ENCODE peak calls at places on chromosome 11, in ten cellular contexts. T is fibroblast of villous mesenchyme, C is stomach, V is SK-N-SH, M is epithelial cell of esophagus, U is A549, W is HFF-Myc, Q is astrocyte of the cerebellum, O is lower lobe of right lung, R is AG04449. X is an unnamed sample.

GRCh38 chr11:11107081-11107480 is 246.0 kb downstream of the CSNK2A3 start:
- DNase-seq in T (no peak), C (no peak), V (no peak), M (peak), U (no peak), W (no peak), Q (no peak), O (no peak), R (no peak), X (no peak)

GRCh38 chr11:71535825-71536224 is 2.0 kb upstream of the KRTAP5-8 start:
- DNase-seq in T (no peak), C (no peak), V (no peak), M (no peak), U (no peak), W (no peak), Q (no peak), O (no peak), R (no peak), X (no peak)

GRCh38 chr11:99739464-99740089 is 718.8 kb downstream of the CNTN5 start:
- DNase-seq in T (peak), C (no peak), V (peak), M (peak), U (peak), W (no peak), Q (peak), O (no peak), R (no peak), X (no peak)

GRCh38 chr11:92376146-92376599 is 151.6 kb downstream of the FAT3 start:
- DNase-seq in T (peak), C (no peak), V (no peak), M (no peak), U (no peak), W (no peak), Q (peak), O (no peak), R (peak), X (peak)

GRCh38 chr11:993141-993540 is 43.4 kb downstream of the MUC6 start:
- DNase-seq in T (no peak), C (no peak), V (no peak), M (no peak), U (no peak), W (no peak), Q (no peak), O (no peak), R (no peak), X (no peak)

GRCh38 chr11:74989269-74989655 is 529 bp downstream of the NEU3 start:
- DNase-seq in T (no peak), C (no peak), V (peak), M (no peak), U (peak), W (no peak), Q (no peak), O (no peak), R (no peak), X (no peak)

GRCh38 chr11:47631473-47631872 is 10.9 kb downstream of the MTCH2 start:
- DNase-seq in T (no peak), C (no peak), V (no peak), M (no peak), U (no peak), W (no peak), Q (no peak), O (no peak), R (no peak), X (no peak)

GRCh38 chr11:59216654-59217640 is 4.2 kb upstream of the MPEG1 start:
- DNase-seq in T (peak), C (peak), V (no peak), M (peak), U (no peak), W (peak), Q (no peak), O (no peak), R (no peak), X (peak)

GRCh38 chr11:74543991-74544390 is 48.4 kb upstream of the POLD3 start:
- DNase-seq in T (no peak), C (peak), V (no peak), M (peak), U (no peak), W (no peak), Q (no peak), O (no peak), R (no peak), X (no peak)

GRCh38 chr11:3658252-3658651 is 12.9 kb downstream of the CHRNA10 start:
- DNase-seq in T (no peak), C (no peak), V (no peak), M (no peak), U (no peak), W (no peak), Q (no peak), O (no peak), R (no peak), X (no peak)

GRCh38 chr11:78562398-78562797 is 12.3 kb downstream of the NARS2 start:
- DNase-seq in T (peak), C (no peak), V (no peak), M (no peak), U (peak), W (no peak), Q (peak), O (no peak), R (peak), X (peak)

GRCh38 chr11:46272816-46273427 is 4.5 kb upstream of the CREB3L1 start:
- DNase-seq in T (peak), C (peak), V (no peak), M (peak), U (no peak), W (no peak), Q (no peak), O (peak), R (no peak), X (peak)

GRCh38 chr11:26976389-26976788 is 17.5 kb upstream of the FIBIN start:
- DNase-seq in T (peak), C (no peak), V (no peak), M (peak), U (no peak), W (no peak), Q (peak), O (no peak), R (no peak), X (peak)

GRCh38 chr11:8086571-8086970 is 5.6 kb downstream of the TUB start:
- DNase-seq in T (no peak), C (no peak), V (no peak), M (no peak), U (no peak), W (no peak), Q (no peak), O (no peak), R (no peak), X (no peak)

GRCh38 chr11:6258141-6258540 is 1.5 kb upstream of the CCKBR start:
- DNase-seq in T (no peak), C (no peak), V (no peak), M (no peak), U (no peak), W (no peak), Q (no peak), O (no peak), R (no peak), X (no peak)

GRCh38 chr11:763073-763463 is 14.2 kb downstream of the GATD1 start:
- DNase-seq in T (no peak), C (peak), V (peak), M (peak), U (no peak), W (no peak), Q (no peak), O (peak), R (no peak), X (no peak)

GRCh38 chr11:18987454-18988231 is 48.4 kb upstream of the MRGPRX1 start:
- DNase-seq in T (no peak), C (no peak), V (no peak), M (peak), U (no peak), W (no peak), Q (peak), O (no peak), R (no peak), X (no peak)

GRCh38 chr11:96219981-96220623 is 122.9 kb downstream of the MAML2 start:
- DNase-seq in T (peak), C (no peak), V (no peak), M (peak), U (no peak), W (no peak), Q (no peak), O (no peak), R (no peak), X (peak)

GRCh38 chr11:45924036-45924915 is 1.8 kb downstream of the LARGE2 start:
- DNase-seq in T (no peak), C (no peak), V (no peak), M (no peak), U (no peak), W (no peak), Q (no peak), O (no peak), R (no peak), X (no peak)

GRCh38 chr11:82776377-82776776 is 42.7 kb upstream of the FAM181B start:
- DNase-seq in T (no peak), C (no peak), V (no peak), M (peak), U (no peak), W (no peak), Q (no peak), O (no peak), R (no peak), X (no peak)

GRCh38 chr11:99841885-99842284 is 821.1 kb downstream of the CNTN5 start:
- DNase-seq in T (no peak), C (no peak), V (no peak), M (no peak), U (no peak), W (no peak), Q (no peak), O (no peak), R (no peak), X (no peak)

GRCh38 chr11:107969219-107969618 is 39.5 kb upstream of the CUL5 start:
- DNase-seq in T (no peak), C (no peak), V (peak), M (no peak), U (peak), W (no peak), Q (no peak), O (no peak), R (no peak), X (no peak)

GRCh38 chr11:2268911-2269600 is 1.3 kb downstream of the ASCL2 start:
- DNase-seq in T (peak), C (peak), V (peak), M (peak), U (no peak), W (no peak), Q (no peak), O (peak), R (no peak), X (no peak)

GRCh38 chr11:69874178-69874983 is 55.2 kb upstream of the FGF3 start:
- DNase-seq in T (no peak), C (no peak), V (peak), M (no peak), U (no peak), W (no peak), Q (no peak), O (peak), R (no peak), X (no peak)

GRCh38 chr11:65428578-65429068 is 6.0 kb downstream of the NEAT1 start:
- DNase-seq in T (no peak), C (peak), V (no peak), M (no peak), U (no peak), W (no peak), Q (no peak), O (no peak), R (no peak), X (no peak)

DNA sequence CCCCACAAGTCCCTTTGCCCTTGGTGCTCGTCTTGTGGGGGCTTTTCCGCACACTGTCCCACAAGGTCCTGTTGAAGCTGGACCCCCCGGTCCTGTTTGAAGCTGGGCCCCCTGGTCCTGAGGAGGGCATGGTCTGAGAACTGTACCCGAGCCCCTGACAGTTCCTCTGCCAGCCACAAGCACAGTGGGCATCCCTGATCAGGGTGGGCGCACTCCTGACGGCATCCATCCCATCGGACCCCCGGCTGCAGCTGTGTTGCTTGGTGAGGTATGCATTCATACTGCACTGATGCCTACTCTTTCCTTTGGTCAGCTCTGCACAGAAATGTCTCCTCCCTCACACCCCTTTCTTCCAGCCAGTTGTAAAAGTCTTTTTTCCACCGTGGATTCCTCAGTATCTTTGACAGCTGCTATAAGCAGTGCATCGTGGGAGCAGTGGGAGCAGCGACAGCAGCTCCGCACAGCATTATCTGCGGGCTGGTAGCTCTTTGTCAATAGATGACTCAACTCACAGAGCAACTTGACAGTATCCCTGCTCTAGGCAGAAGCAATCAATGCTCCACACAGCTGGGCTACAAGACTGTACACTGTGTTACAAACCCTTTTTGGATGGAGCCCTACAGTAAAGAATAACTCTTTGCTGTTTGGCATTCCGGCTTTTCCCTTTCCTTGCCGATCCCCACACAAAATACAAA is 1030.8 kb upstream of the CCDC90B start:
- DNase-seq in T (no peak), C (no peak), V (no peak), M (peak), U (no peak), W (no peak), Q (peak), O (no peak), R (no peak), X (peak)
- H3K4me3 ChIP-seq in T (no peak), C (peak), V (no peak), M (no peak), U (no peak), W (no peak), Q (no peak), O (no peak), R (no peak), X (no peak)

GRCh38 chr11:88282789-88283188 is 54.7 kb downstream of the CTSC start:
- DNase-seq in T (no peak), C (no peak), V (no peak), M (no peak), U (no peak), W (peak), Q (no peak), O (no peak), R (no peak), X (no peak)

GRCh38 chr11:88284306-88285057 is 53.1 kb downstream of the CTSC start:
- DNase-seq in T (no peak), C (no peak), V (no peak), M (no peak), U (no peak), W (no peak), Q (no peak), O (no peak), R (no peak), X (no peak)

GRCh38 chr11:88280673-88281316 is 56.7 kb downstream of the CTSC start:
- DNase-seq in T (no peak), C (no peak), V (no peak), M (no peak), U (no peak), W (no peak), Q (peak), O (no peak), R (no peak), X (peak)

GRCh38 chr11:88275636-88276035 is 61.9 kb downstream of the CTSC start:
- DNase-seq in T (no peak), C (no peak), V (no peak), M (peak), U (no peak), W (no peak), Q (no peak), O (no peak), R (no peak), X (no peak)

GRCh38 chr11:88281317-88281712 is 56.2 kb downstream of the CTSC start:
- DNase-seq in T (no peak), C (no peak), V (no peak), M (peak), U (no peak), W (no peak), Q (no peak), O (no peak), R (no peak), X (no peak)
- TF ChIP-seq CTCF in T (peak), C (no peak), V (peak), M (peak), U (peak), W (no peak), Q (no peak), O (no peak), R (no peak), X (peak)

GRCh38 chr11:20162340-20162739 is 2.1 kb upstream of the DBX1 start:
- DNase-seq in T (no peak), C (no peak), V (peak), M (no peak), U (no peak), W (no peak), Q (no peak), O (no peak), R (no peak), X (no peak)

GRCh38 chr11:20161923-20162322 is 1.6 kb upstream of the DBX1 start:
- DNase-seq in T (no peak), C (no peak), V (peak), M (no peak), U (no peak), W (no peak), Q (no peak), O (no peak), R (no peak), X (no peak)

GRCh38 chr11:20163778-20164133 is 3.5 kb upstream of the DBX1 start:
- DNase-seq in T (no peak), C (no peak), V (no peak), M (no peak), U (no peak), W (no peak), Q (no peak), O (no peak), R (no peak), X (no peak)

GRCh38 chr11:20162824-20163777 is 2.8 kb upstream of the DBX1 start:
- DNase-seq in T (peak), C (no peak), V (peak), M (peak), U (no peak), W (no peak), Q (no peak), O (no peak), R (no peak), X (peak)

GRCh38 chr11:20164152-20164551 is 3.9 kb upstream of the DBX1 start:
- DNase-seq in T (no peak), C (no peak), V (no peak), M (no peak), U (no peak), W (no peak), Q (no peak), O (no peak), R (no peak), X (no peak)
- H3K4me3 ChIP-seq in T (no peak), C (no peak), V (no peak), M (no peak), U (no peak), W (no peak), Q (no peak), O (no peak), R (no peak), X (no peak)

GRCh38 chr11:127844843-127845242 is 742.5 kb downstream of the ETS1 start:
- DNase-seq in T (no peak), C (no peak), V (no peak), M (no peak), U (no peak), W (no peak), Q (no peak), O (no peak), R (no peak), X (no peak)

DNA sequence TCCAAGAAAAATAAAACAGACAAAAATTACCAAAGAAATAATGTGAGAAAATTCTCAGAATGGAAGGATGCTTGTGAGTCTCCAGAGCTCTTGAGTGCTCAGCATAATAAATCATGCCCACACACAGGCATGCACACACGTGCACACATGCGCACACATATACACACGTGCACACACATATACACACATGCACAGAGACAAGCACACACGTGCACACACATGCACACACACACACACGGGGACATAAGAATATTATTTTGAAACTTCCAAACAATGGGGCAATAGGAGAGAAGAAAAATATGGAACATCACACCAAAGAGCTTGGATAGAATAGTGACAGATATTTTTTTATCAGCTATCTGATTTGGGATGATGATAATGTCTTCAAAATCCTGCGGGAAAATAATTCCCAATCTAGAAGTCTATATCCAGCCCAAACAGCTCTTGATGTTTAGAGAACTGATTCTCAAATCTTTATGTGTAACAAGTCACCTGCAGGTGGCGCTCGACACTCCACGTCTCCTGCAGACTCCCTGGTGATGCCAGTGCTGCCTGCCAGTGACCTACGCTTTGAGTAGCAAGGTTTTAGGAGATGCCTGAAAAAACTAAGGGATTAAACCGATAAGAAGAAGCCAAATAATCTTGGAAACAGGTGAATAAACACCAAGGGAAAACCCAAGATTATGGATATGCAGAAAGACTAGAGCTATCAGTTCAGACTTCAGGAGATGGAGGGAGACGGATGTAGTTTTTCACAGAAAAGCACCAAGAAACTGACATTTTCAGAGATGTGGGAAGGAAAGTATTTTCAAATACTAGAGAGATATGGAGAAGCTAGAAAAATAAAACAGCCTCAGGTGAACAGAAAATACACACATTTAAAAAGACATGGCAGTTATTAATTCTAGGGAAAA is 743.6 kb downstream of the ETS1 start:
- DNase-seq in T (peak), C (peak), V (peak), M (peak), U (peak), W (peak), Q (peak), O (peak), R (peak), X (peak)
- TF ChIP-seq CTCF in T (peak), C (peak), V (peak), M (peak), U (peak), W (peak), Q (peak), O (peak), R (peak), X (peak)

DNA sequence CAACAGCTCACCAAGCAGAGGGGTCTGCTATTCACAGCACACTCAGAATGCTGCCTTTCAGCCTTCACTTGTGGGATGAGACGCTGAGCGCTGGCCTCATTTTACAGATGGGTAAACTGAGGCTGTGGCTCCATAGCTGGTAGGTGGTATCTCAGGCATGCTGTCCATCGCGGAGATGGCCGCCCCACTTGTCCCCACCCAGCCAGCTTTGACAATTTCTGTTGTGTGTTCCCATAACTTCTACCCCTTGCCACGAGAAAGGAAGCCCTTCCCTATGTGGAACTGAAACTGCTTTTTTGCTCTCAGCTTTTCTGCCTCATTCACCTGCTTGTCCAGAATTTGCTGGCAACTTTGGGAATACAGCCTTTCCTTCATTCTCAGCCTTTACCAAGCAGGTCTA is 36.1 kb upstream of the NNMT start:
- DNase-seq in T (no peak), C (no peak), V (no peak), M (no peak), U (no peak), W (no peak), Q (no peak), O (no peak), R (no peak), X (no peak)
- H3K4me3 ChIP-seq in T (no peak), C (no peak), V (no peak), M (no peak), U (no peak), W (no peak), Q (no peak), O (no peak), R (no peak), X (no peak)

GRCh38 chr11:67371549-67372231 is 1.7 kb downstream of the CLCF1 start:
- DNase-seq in T (peak), C (peak), V (peak), M (peak), U (peak), W (no peak), Q (no peak), O (peak), R (no peak), X (peak)
- TF ChIP-seq CTCF in T (peak), C (peak), V (peak), M (peak), U (peak), W (peak), Q (peak), O (peak), R (peak), X (peak)

X was measured in AG10803.